ENCODE peak calls at places on chromosomes 11 and 22, in four cellular contexts. J, W, Y and P are unnamed samples. For H3K4me1 and H3K36me3, the result is how much of the 10 kb centered on the place peaks cover.

GRCh38 chr11:112352907-112353306 is 92.2 kb upstream of the PLET1 start:
- DNase-seq in J (no peak), W (no peak), Y (no peak), P (no peak)

GRCh38 chr22:36569999-36570398 is 41.0 kb upstream of the EIF3D start:
- DNase-seq in J (peak), W (no peak), Y (no peak), P (no peak)

GRCh38 chr11:63210111-63210510 is 33.3 kb downstream of the SLC22A25 start:
- DNase-seq in J (no peak), W (no peak), Y (no peak), P (no peak)

GRCh38 chr11:76629133-76629852 is 41.3 kb downstream of the LRRC32 start:
- DNase-seq in J (no peak), W (no peak), Y (peak), P (peak)

GRCh38 chr11:57290288-57290687 is 34.5 kb downstream of the TNKS1BP1 start:
- DNase-seq in J (peak), W (no peak), Y (no peak), P (no peak)

GRCh38 chr11:118401880-118402590 is 629 bp downstream of the ATP5MG start:
- DNase-seq in J (peak), W (no peak), Y (no peak), P (no peak)

GRCh38 chr11:128481135-128481534 is 106.2 kb downstream of the ETS1 start:
- DNase-seq in J (peak), W (no peak), Y (no peak), P (no peak)

GRCh38 chr11:124643605-124644425 is 21.2 kb downstream of the TBRG1 start:
- DNase-seq in J (peak), W (no peak), Y (no peak), P (no peak)

GRCh38 chr11:832529-833113 is at the start of gene CD151:
- DNase-seq in J (no peak), W (peak), Y (no peak), P (peak)

GRCh38 chr11:16778876-16779275 is 40.4 kb downstream of the C11orf58 start:
- DNase-seq in J (no peak), W (no peak), Y (no peak), P (no peak)

GRCh38 chr11:7577883-7578242 is 64.1 kb downstream of the PPFIBP2 start:
- DNase-seq in J (no peak), W (no peak), Y (no peak), P (no peak)

GRCh38 chr11:127493330-127493729 is 492.8 kb upstream of the KIRREL3 start:
- DNase-seq in J (peak), W (no peak), Y (no peak), P (no peak)

GRCh38 chr22:26673485-26673884 is 16.1 kb downstream of the MIAT start:
- DNase-seq in J (peak), W (no peak), Y (peak), P (no peak)

GRCh38 chr11:8722156-8722555 is 39.6 kb downstream of the RPL27A start:
- DNase-seq in J (peak), W (no peak), Y (no peak), P (peak)

GRCh38 chr11:8768625-8769333 is 86.2 kb downstream of the RPL27A start:
- DNase-seq in J (peak), W (peak), Y (no peak), P (peak)

GRCh38 chr11:38582756-38583155 is 1984.7 kb upstream of the RAG2 start:
- DNase-seq in J (peak), W (no peak), Y (no peak), P (no peak)

GRCh38 chr22:36364255-36365019 is 23.3 kb downstream of the MYH9 start:
- DNase-seq in J (no peak), W (no peak), Y (no peak), P (no peak)

GRCh38 chr22:43829904-43830851 is 18.1 kb upstream of the EFCAB6 start:
- DNase-seq in J (peak), W (no peak), Y (no peak), P (peak)

GRCh38 chr11:203056-203944 is 3.9 kb downstream of the BET1L start:
- DNase-seq in J (no peak), W (no peak), Y (no peak), P (no peak)

GRCh38 chr22:26553056-26553752 is 36.7 kb downstream of the TPST2 start:
- DNase-seq in J (peak), W (peak), Y (no peak), P (no peak)

GRCh38 chr22:22196018-22196533 is 48.5 kb upstream of the VPREB1 start:
- DNase-seq in J (no peak), W (no peak), Y (no peak), P (no peak)

GRCh38 chr22:19469421-19469820 is 9.6 kb downstream of the UFD1 start:
- DNase-seq in J (no peak), W (no peak), Y (no peak), P (no peak)

GRCh38 chr11:112588252-112588668 is 327.6 kb upstream of the PLET1 start:
- DNase-seq in J (peak), W (peak), Y (peak), P (peak)

GRCh38 chr11:29448246-29448877 is 568.5 kb downstream of the KCNA4 start:
- DNase-seq in J (no peak), W (no peak), Y (no peak), P (no peak)

GRCh38 chr11:10943968-10944367 is 86.1 kb upstream of the ZBED5 start:
- DNase-seq in J (peak), W (no peak), Y (no peak), P (no peak)

GRCh38 chr22:46590334-46590733 is 29.9 kb upstream of the GRAMD4 start:
- DNase-seq in J (no peak), W (no peak), Y (no peak), P (peak)

GRCh38 chr11:15095736-15096228 is 18.9 kb upstream of the INSC start:
- DNase-seq in J (no peak), W (no peak), Y (no peak), P (no peak)

GRCh38 chr11:118791961-118792578 is 1.1 kb upstream of the DDX6 start:
- DNase-seq in J (no peak), W (no peak), Y (peak), P (no peak)

GRCh38 chr11:112728716-112729115 is 232.5 kb upstream of the NCAM1 start:
- DNase-seq in J (no peak), W (no peak), Y (no peak), P (no peak)

GRCh38 chr11:25983280-25983679 is 348.6 kb upstream of the ANO3 start:
- DNase-seq in J (no peak), W (no peak), Y (no peak), P (no peak)
- H3K4me1 ChIP-seq in J (under half), W (under half), Y (under half), P (under half)

GRCh38 chr11:116933961-116934360 is 96.5 kb upstream of the APOA1 start:
- DNase-seq in J (no peak), W (no peak), Y (no peak), P (no peak)
- H3K27ac ChIP-seq in J (no peak), W (no peak), Y (no peak), P (no peak)

DNA sequence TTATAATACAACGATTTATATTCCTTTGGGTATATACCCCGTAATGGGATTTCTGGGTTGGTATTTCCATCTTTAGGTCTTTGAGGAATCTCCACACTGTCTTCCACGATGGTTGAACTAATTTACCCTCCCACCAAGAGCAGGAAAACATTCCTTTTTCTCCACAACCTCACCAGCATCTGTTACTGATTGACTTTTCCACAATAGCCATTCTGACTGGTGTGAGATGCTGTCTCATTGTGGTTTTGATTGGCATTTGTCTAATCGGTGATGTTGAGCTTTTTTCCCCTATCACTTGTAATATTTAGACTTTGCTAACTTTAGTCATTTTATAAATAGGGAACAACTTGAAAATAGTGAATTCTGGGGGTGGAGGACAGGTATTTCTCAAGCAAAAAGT is 58.1 kb downstream of the PPFIA1 start:
- DNase-seq in J (no peak), W (no peak), Y (no peak), P (no peak)
- H3K36me3 ChIP-seq in J (under half), W (under half), Y (half or more), P (under half)

GRCh38 chr11:120539681-120540369 is 28.3 kb downstream of the GRIK4 start:
- DNase-seq in J (peak), W (no peak), Y (no peak), P (no peak)
- H3K4me1 ChIP-seq in J (under half), W (under half), Y (under half), P (under half)